ENCODE peak calls at places on chromosomes 4 and X, in four cellular contexts. Z is SK-N-MC, D is GM23248, T is K562. P is an unnamed sample.

GRCh38 chrX:38142598-38142997 is 78.1 kb downstream of the SRPX start:
- DNase-seq in Z (no peak), D (peak), T (no peak), P (no peak)

GRCh38 chr4:19739101-19739651 is 512.5 kb upstream of the SLIT2 start:
- DNase-seq in Z (no peak), D (peak), T (no peak), P (peak)

GRCh38 chrX:104112326-104112951 is at the start of gene ZCCHC18:
- DNase-seq in Z (no peak), D (peak), T (peak), P (no peak)

GRCh38 chr4:87853108-87853507 is 20.3 kb downstream of the MEPE start:
- DNase-seq in Z (peak), D (peak), T (no peak), P (no peak)

GRCh38 chr4:138789796-138790195 is 225.8 kb upstream of the NOCT start:
- DNase-seq in Z (no peak), D (no peak), T (no peak), P (no peak)

GRCh38 chr4:102137217-102137616 is 208.1 kb downstream of the SLC39A8 start:
- DNase-seq in Z (no peak), D (no peak), T (no peak), P (no peak)

GRCh38 chrX:145861818-145862217 is 44.2 kb downstream of the SLITRK2 start:
- DNase-seq in Z (no peak), D (no peak), T (no peak), P (no peak)

GRCh38 chr4:23733911-23734458 is 155.9 kb downstream of the PPARGC1A start:
- DNase-seq in Z (no peak), D (no peak), T (no peak), P (no peak)

GRCh38 chr4:78776729-78777555 is 792 bp downstream of the BMP2K start:
- DNase-seq in Z (no peak), D (peak), T (peak), P (peak)

GRCh38 chr4:78774395-78774794 is 1.8 kb upstream of the BMP2K start:
- DNase-seq in Z (no peak), D (no peak), T (no peak), P (no peak)

GRCh38 chr4:78775278-78776030 is 696 bp upstream of the BMP2K start:
- DNase-seq in Z (no peak), D (peak), T (peak), P (peak)

GRCh38 chr4:78777556-78777900 is 1.4 kb downstream of the BMP2K start:
- DNase-seq in Z (no peak), D (no peak), T (no peak), P (no peak)

DNA sequence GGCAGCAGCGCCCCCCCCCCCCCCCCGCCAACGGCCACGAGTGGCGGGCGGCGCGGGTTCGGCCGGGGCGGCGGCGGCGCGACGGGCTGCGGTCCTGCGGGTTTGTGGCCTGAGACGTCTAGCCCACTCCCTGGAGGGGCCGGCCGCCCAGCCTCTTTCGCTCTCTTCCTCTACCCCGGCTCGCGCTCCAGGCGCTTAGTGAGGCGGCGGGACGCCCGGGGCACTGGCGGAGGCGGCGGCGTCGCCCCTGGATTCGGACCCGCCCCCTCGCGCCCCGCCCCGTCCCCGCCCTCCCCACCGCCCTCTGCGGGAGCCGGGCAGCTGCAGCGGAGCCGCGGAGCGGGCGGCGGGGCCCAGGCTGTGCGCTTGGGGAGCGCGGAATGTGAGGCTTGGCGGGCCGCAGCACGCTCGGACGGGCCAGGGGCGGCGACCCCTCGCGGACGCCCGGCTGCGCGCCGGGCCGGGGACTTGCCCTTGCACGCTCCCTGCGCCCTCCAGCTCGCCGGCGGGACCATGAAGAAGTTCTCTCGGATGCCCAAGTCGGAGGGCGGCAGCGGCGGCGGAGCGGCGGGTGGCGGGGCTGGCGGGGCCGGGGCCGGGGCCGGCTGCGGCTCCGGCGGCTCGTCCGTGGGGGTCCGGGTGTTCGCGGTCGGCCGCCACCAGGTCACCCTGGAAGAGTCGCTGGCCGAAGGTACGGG is at the start of gene BMP2K:
- DNase-seq in Z (no peak), D (peak), T (peak), P (peak)
- TF ChIP-seq EZH2 in Z (no peak), D (no peak), T (no peak), P (no peak)

GRCh38 chr4:121951570-121952110 is at the start of gene TRPC3:
- DNase-seq in Z (no peak), D (peak), T (peak), P (no peak)
- TF ChIP-seq EZH2 in Z (no peak), D (no peak), T (peak), P (no peak)

GRCh38 chr4:185020293-185020808 is 2.1 kb downstream of the HELT start:
- DNase-seq in Z (no peak), D (peak), T (no peak), P (no peak)
- TF ChIP-seq EZH2 in Z (no peak), D (no peak), T (no peak), P (no peak)

GRCh38 chr4:32087211-32087610 is 1367.0 kb downstream of the PCDH7 start:
- DNase-seq in Z (no peak), D (no peak), T (no peak), P (no peak)
- TF ChIP-seq EZH2 in Z (no peak), D (no peak), T (no peak), P (no peak)

DNA sequence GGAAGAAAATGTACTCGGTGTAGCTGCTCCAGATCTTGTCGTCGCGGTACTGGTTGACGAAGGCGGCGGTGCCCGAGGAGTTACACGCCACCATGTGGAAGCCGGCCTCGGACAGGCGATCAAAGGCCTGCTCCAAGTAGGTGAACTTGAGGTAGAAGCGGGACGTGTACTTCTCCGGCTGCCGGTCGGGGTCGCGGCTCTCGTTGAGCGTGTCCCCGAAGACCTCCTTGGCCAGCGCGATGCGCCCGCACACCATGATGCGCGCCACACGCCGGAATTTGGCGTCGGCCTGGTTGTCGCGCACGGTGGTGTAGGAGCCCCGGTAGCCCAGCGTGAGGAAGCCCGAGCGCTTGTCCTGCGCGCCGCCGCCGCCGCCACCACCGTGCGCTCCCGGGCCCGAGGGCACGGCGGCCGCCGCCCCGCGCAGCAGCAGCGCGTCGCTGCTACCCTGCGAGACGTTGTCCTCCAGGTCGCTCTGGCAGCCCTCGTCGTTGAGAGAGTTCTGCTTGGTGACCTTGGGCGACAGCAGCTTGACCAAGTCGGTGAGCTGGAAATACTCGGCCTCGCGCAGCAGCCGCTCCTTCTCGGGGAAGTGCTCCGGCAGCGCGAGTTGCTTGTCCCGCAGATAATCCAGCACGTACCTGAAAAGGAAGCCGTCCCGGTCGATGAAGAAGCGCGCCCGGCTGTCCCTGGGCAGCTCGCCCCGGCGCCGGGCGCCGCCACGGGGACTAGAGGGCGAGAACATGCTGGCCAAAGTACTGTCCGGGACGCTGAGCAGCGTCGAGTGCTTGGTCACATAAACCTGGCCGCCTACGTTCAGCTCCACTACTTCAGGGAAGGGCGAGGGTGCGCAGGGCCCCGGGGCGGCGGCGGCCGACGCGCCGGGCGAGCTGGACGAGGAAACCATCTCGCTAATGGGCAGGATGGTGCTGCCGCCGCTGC is 775 bp downstream of the KCTD8 start:
- DNase-seq in Z (no peak), D (peak), T (no peak), P (no peak)
- TF ChIP-seq EZH2 in Z (no peak), D (peak), T (no peak), P (no peak)

GRCh38 chrX:114582264-114582632 is 1.6 kb upstream of the HTR2C start:
- DNase-seq in Z (no peak), D (no peak), T (no peak), P (no peak)
- TF ChIP-seq EZH2 in Z (no peak), D (peak), T (no peak), P (no peak)

GRCh38 chr4:174211611-174212044 is 71.8 kb downstream of the FBXO8 start:
- DNase-seq in Z (no peak), D (no peak), T (no peak), P (no peak)
- TF ChIP-seq EZH2 in Z (no peak), D (no peak), T (no peak), P (no peak)

DNA sequence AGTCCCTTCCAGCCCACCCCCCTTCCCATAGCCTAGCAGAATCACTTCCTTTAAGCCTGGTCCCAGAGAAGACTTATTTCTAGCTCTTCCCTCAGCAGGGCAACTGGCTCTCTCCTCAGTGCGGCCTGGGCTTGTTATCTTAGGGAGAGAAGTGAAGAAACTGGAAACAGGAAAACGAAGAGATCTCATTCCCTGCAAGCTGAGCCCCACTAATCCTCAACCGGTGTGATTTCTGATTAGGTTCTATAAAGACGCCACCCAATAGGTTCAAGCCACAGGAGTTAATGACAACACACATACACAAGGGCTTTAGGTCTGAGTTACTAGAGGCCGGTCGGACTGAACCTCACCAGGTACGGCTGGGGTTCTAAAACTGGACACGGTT is 3.2 kb downstream of the GSX2 start:
- DNase-seq in Z (no peak), D (no peak), T (no peak), P (no peak)
- TF ChIP-seq EZH2 in Z (no peak), D (no peak), T (no peak), P (no peak)

P was measured in DND-41.